ENCODE peak calls at places on chromosomes 4 and X, in four cellular contexts. H is H1, A is thyroid gland, U is GM23248. G is an unnamed sample. For H3K4me1, the result is how much of the 10 kb centered on the place peaks cover.

GRCh38 chrX:44343412-44343942 is at the start of gene EFHC2:
- DNase-seq in H (peak), A (peak), U (peak), G (peak)

GRCh38 chr4:3704669-3705068 is 61.5 kb upstream of the ADRA2C start:
- DNase-seq in H (no peak), A (no peak), U (no peak), G (peak)

GRCh38 chr4:2797545-2798305 is 4.8 kb downstream of the SH3BP2 start:
- DNase-seq in H (no peak), A (peak), U (no peak), G (peak)

GRCh38 chr4:138831943-138832342 is 183.6 kb upstream of the NOCT start:
- DNase-seq in H (no peak), A (no peak), U (no peak), G (no peak)

GRCh38 chrX:149453030-149453429 is 52.1 kb downstream of the IDS start:
- DNase-seq in H (no peak), A (no peak), U (peak), G (no peak)

GRCh38 chr4:16579866-16580265 is 318.6 kb downstream of the LDB2 start:
- DNase-seq in H (no peak), A (no peak), U (peak), G (no peak)

GRCh38 chr4:95248713-95249401 is 299.9 kb downstream of the UNC5C start:
- DNase-seq in H (no peak), A (no peak), U (peak), G (no peak)

GRCh38 chrX:96994088-96994487 is 110.4 kb downstream of the RPA4 start:
- DNase-seq in H (no peak), A (no peak), U (no peak), G (no peak)

GRCh38 chrX:41946973-41947612 is 23.7 kb upstream of the CASK start:
- DNase-seq in H (no peak), A (no peak), U (no peak), G (no peak)

GRCh38 chr4:99529218-99529617 is 18.4 kb downstream of the C4orf17 start:
- DNase-seq in H (no peak), A (no peak), U (peak), G (no peak)

GRCh38 chrX:72041901-72042859 is 89.5 kb downstream of the RTL5 start:
- DNase-seq in H (no peak), A (no peak), U (peak), G (no peak)

GRCh38 chrX:31136144-31136572 is 64.3 kb upstream of the FTHL17 start:
- DNase-seq in H (no peak), A (no peak), U (no peak), G (no peak)

GRCh38 chr4:147477439-147477838 is 3.5 kb upstream of the EDNRA start:
- DNase-seq in H (no peak), A (no peak), U (no peak), G (no peak)

GRCh38 chr4:93000914-93001313 is 697.1 kb downstream of the GRID2 start:
- DNase-seq in H (no peak), A (no peak), U (no peak), G (no peak)

GRCh38 chr4:156941940-156942548 is 29.6 kb downstream of the PDGFC start:
- DNase-seq in H (no peak), A (peak), U (no peak), G (peak)

GRCh38 chr4:2301221-2301642 is 39.3 kb upstream of the MXD4 start:
- DNase-seq in H (no peak), A (no peak), U (no peak), G (no peak)

GRCh38 chr4:113539408-113539807 is 222.1 kb downstream of the CAMK2D start:
- DNase-seq in H (no peak), A (no peak), U (peak), G (no peak)

GRCh38 chrX:136856050-136856449 is 24.5 kb downstream of the RBMX start:
- DNase-seq in H (no peak), A (no peak), U (no peak), G (no peak)

GRCh38 chrX:132489256-132490085 is 633 bp upstream of the MBNL3 start:
- DNase-seq in H (peak), A (peak), U (peak), G (peak)

GRCh38 chr4:176780995-176781738 is 11.6 kb downstream of the VEGFC start:
- DNase-seq in H (no peak), A (no peak), U (peak), G (no peak)

GRCh38 chr4:83644677-83645639 is 109.0 kb downstream of the GPAT3 start:
- DNase-seq in H (no peak), A (no peak), U (peak), G (no peak)

GRCh38 chr4:42458686-42459085 is 61.4 kb downstream of the SHISA3 start:
- DNase-seq in H (no peak), A (no peak), U (no peak), G (no peak)

GRCh38 chrX:6861456-6861855 is 286.1 kb upstream of the STS start:
- DNase-seq in H (no peak), A (no peak), U (no peak), G (no peak)

GRCh38 chrX:6852121-6852520 is 295.4 kb upstream of the STS start:
- DNase-seq in H (no peak), A (no peak), U (no peak), G (no peak)

GRCh38 chrX:6852869-6853268 is 294.6 kb upstream of the STS start:
- DNase-seq in H (no peak), A (no peak), U (no peak), G (no peak)

GRCh38 chrX:6851140-6851539 is 296.4 kb upstream of the STS start:
- DNase-seq in H (no peak), A (no peak), U (no peak), G (no peak)

DNA sequence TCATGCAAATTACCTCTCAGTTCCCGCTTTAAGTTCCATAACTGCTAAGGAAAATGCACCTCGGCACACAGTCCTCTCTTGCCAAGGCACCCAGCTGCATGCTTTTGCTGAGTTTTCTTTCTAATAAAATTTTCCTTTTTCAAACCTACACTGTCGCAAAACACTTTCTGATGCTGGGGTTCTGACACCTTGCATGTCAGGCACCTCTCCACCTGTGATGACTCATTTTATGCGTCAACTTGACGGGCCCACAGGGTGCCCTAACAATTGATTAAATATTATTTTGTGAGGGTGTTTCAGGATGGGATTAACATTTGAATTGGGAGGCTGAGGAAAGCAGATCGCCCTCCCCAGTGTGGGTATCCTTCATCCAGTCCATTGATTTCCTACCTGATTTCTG is 291.0 kb upstream of the STS start:
- DNase-seq in H (no peak), A (no peak), U (no peak), G (no peak)
- H3K4me1 ChIP-seq in H (under half), A (under half), U (under half), G (under half)

DNA sequence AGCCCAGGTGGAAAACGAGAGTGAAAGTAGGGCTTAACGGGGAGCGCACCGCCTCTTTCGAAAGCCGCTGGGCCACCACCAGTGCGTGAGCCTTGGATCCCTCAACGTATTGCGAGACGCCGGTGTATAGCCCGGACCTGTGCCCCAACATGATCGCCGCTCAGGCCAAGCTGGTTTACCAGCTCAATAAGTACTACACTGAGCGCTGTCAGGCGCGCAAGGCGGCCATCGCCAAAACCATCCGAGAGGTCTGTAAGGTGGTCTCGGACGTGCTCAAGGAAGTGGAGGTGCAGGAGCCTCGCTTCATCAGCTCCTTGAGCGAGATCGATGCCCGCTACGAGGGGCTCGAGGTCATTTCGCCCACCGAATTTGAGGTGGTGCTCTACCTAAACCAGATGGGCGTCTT is 933 bp downstream of the MAB21L2 start:
- DNase-seq in H (peak), A (no peak), U (no peak), G (no peak)
- H3K4me3 ChIP-seq in H (peak), A (peak), U (no peak), G (peak)

DNA sequence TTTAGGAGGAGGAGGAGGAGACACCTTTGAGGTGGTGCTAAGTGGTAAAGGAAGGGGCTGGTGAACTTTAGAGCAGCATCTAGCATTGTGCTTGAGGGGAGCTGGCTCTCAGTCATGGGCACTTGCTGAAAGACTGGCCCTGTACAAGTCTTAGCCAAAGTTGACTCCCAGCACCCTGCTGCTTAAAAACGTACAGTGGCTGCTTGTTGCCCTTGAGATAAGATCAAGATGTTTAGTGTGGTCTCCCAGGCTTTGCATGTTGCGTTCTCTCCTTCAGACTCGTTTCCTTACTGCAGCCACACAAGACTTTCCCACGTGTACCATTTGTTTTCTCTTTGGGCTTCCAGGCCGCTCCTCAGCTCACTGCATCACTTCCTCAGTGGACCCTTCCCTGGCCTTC is 1.8 kb downstream of the MED28 start:
- DNase-seq in H (no peak), A (no peak), U (no peak), G (no peak)
- H3K4me1 ChIP-seq in H (under half), A (under half), U (under half), G (under half)

DNA sequence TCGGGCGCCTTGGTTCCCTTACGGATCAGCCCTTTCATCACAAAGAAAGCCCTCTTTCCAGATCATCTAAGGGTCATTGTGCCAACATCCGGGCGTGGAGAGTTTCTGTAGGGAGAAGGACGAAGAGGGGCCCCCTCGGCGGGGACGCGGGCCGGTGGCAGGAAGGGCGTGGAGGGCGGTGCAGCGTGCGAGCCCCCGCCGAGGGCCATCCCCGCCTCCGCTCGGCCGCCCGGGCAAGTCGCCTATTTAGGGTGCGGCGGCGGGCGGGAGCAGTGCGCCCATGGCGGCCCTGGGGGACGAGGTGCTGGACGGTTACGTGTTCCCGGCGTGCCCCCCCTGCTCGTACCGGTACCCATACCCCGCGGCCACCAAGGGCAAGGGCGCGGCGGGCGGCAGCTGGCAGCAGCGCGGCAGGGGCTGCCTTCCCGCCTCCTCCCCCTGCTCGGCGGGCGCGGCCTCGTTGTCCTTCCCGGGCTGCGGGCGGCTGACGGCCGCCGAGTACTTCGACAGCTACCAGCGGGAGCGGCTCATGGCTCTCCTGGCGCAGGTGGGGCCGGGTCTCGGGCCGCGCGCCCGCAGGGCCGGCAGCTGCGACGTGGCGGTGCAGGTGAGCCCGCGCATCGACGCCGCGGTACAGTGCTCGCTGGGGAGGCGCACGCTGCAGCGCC is at the start of gene ZAR1:
- DNase-seq in H (no peak), A (no peak), U (peak), G (peak)
- H3K4me3 ChIP-seq in H (peak), A (peak), U (peak), G (peak)

GRCh38 chr4:152352215-152352614 is 183.7 kb downstream of the FBXW7 start:
- DNase-seq in H (no peak), A (no peak), U (peak), G (no peak)
- H3K4me1 ChIP-seq in H (under half), A (under half), U (half or more), G (under half)

GRCh38 chr4:39699676-39700409 is 1.9 kb downstream of the UBE2K start:
- DNase-seq in H (no peak), A (no peak), U (peak), G (no peak)
- H3K4me3 ChIP-seq in H (peak), A (peak), U (peak), G (peak)

GRCh38 chrX:153416781-153417180 is 5.5 kb downstream of the ZFP92 start:
- DNase-seq in H (no peak), A (no peak), U (no peak), G (no peak)
- H3K4me1 ChIP-seq in H (under half), A (under half), U (under half), G (under half)